ENCODE peak calls at places on chromosomes 12 and 14, in four cellular contexts. T, K, W and L are unnamed samples.

GRCh38 chr14:70651522-70651921 is 9.8 kb downstream of the TTC9 start:
- DNase-seq in T (no peak), K (peak), W (no peak), L (no peak)

GRCh38 chr12:102197789-102198188 is at the start of gene PMCH:
- DNase-seq in T (no peak), K (peak), W (no peak), L (no peak)

GRCh38 chr12:32454075-32454474 is 54.7 kb downstream of the FGD4 start:
- DNase-seq in T (no peak), K (peak), W (no peak), L (no peak)

GRCh38 chr12:4775936-4776335 is 55.7 kb downstream of the GALNT8 start:
- DNase-seq in T (no peak), K (no peak), W (no peak), L (no peak)

GRCh38 chr12:5003025-5003666 is 40.5 kb upstream of the KCNA5 start:
- DNase-seq in T (peak), K (peak), W (peak), L (peak)

GRCh38 chr12:9750276-9751203 is 10.2 kb downstream of the CD69 start:
- DNase-seq in T (peak), K (peak), W (peak), L (no peak)

GRCh38 chr14:73771848-73772705 is 57.9 kb upstream of the PNMA1 start:
- DNase-seq in T (peak), K (peak), W (no peak), L (peak)

GRCh38 chr12:14960548-14961465 is 594 bp downstream of the ARHGDIB start:
- DNase-seq in T (no peak), K (peak), W (no peak), L (no peak)

GRCh38 chr14:65255583-65256443 is 153.5 kb upstream of the MAX start:
- DNase-seq in T (peak), K (peak), W (no peak), L (no peak)

GRCh38 chr14:55451398-55451797 is 11.0 kb upstream of the TBPL2 start:
- DNase-seq in T (no peak), K (no peak), W (no peak), L (no peak)